ENCODE peak calls at places on chromosomes 6 and 20, in six cellular contexts. One of them, this sample, is unnamed.

GRCh38 chr6:1850581-1851157 is 241.0 kb downstream of the FOXC1 start:
- DNase-seq in GM12878: no peak
- DNase-seq in A549: no peak
- DNase-seq in GM23248: no peak
- DNase-seq in CD8-positive, alpha-beta memory T cell: no peak
- DNase-seq in cardiac muscle cell: no peak
- DNase-seq in this sample: no peak

GRCh38 chr20:59161626-59162170 is 1.9 kb upstream of the ZNF831 start:
- DNase-seq in GM12878: no peak
- DNase-seq in A549: no peak
- DNase-seq in GM23248: no peak
- DNase-seq in CD8-positive, alpha-beta memory T cell: no peak
- DNase-seq in cardiac muscle cell: no peak
- DNase-seq in this sample: no peak

GRCh38 chr6:89564752-89565427 is 73.7 kb downstream of the LYRM2 start:
- DNase-seq in GM12878: no peak
- DNase-seq in A549: no peak
- DNase-seq in GM23248: no peak
- DNase-seq in CD8-positive, alpha-beta memory T cell: no peak
- DNase-seq in cardiac muscle cell: peak; percentile 7
- DNase-seq in this sample: no peak

GRCh38 chr6:26086214-26086613 is 1.0 kb upstream of the HFE start:
- DNase-seq in GM12878: no peak
- DNase-seq in A549: no peak
- DNase-seq in GM23248: no peak
- DNase-seq in CD8-positive, alpha-beta memory T cell: peak; percentile 72
- DNase-seq in cardiac muscle cell: no peak
- DNase-seq in this sample: peak; percentile 72

GRCh38 chr6:105072799-105073199 is 107.0 kb downstream of the POPDC3 start:
- DNase-seq in GM12878: no peak
- DNase-seq in A549: peak; percentile 55
- DNase-seq in GM23248: peak; percentile 60
- DNase-seq in CD8-positive, alpha-beta memory T cell: no peak
- DNase-seq in cardiac muscle cell: peak; percentile 20
- DNase-seq in this sample: no peak

GRCh38 chr6:4916954-4917561 is 86.8 kb downstream of the RPP40 start:
- DNase-seq in GM12878: no peak
- DNase-seq in A549: no peak
- DNase-seq in GM23248: no peak
- DNase-seq in CD8-positive, alpha-beta memory T cell: no peak
- DNase-seq in cardiac muscle cell: no peak
- DNase-seq in this sample: no peak

GRCh38 chr6:116072368-116072767 is 11.7 kb upstream of the FRK start:
- DNase-seq in GM12878: no peak
- DNase-seq in A549: no peak
- DNase-seq in GM23248: no peak
- DNase-seq in CD8-positive, alpha-beta memory T cell: no peak
- DNase-seq in cardiac muscle cell: no peak
- DNase-seq in this sample: no peak

GRCh38 chr6:127328043-127328442 is 15.4 kb downstream of the ECHDC1 start:
- DNase-seq in GM12878: no peak
- DNase-seq in A549: no peak
- DNase-seq in GM23248: peak; percentile 46
- DNase-seq in CD8-positive, alpha-beta memory T cell: no peak
- DNase-seq in cardiac muscle cell: no peak
- DNase-seq in this sample: no peak

GRCh38 chr6:154277578-154278128 is 79.0 kb downstream of the IPCEF1 start:
- DNase-seq in GM12878: no peak
- DNase-seq in A549: no peak
- DNase-seq in GM23248: no peak
- DNase-seq in CD8-positive, alpha-beta memory T cell: no peak
- DNase-seq in cardiac muscle cell: no peak
- DNase-seq in this sample: no peak

GRCh38 chr6:13303668-13304017 is 24.7 kb downstream of the TBC1D7 start:
- DNase-seq in GM12878: peak; percentile 76
- DNase-seq in A549: no peak
- DNase-seq in GM23248: peak; percentile 29
- DNase-seq in CD8-positive, alpha-beta memory T cell: no peak
- DNase-seq in cardiac muscle cell: peak; percentile 87
- DNase-seq in this sample: no peak

GRCh38 chr6:79269877-79270276 is 35.4 kb upstream of the HMGN3 start:
- DNase-seq in GM12878: no peak
- DNase-seq in A549: peak; percentile 10
- DNase-seq in GM23248: peak; percentile 93
- DNase-seq in CD8-positive, alpha-beta memory T cell: no peak
- DNase-seq in cardiac muscle cell: peak; percentile 77
- DNase-seq in this sample: no peak

GRCh38 chr6:85670573-85670972 is 27.9 kb upstream of the SYNCRIP start:
- DNase-seq in GM12878: no peak
- DNase-seq in A549: no peak
- DNase-seq in GM23248: peak; percentile 36
- DNase-seq in CD8-positive, alpha-beta memory T cell: no peak
- DNase-seq in cardiac muscle cell: peak; percentile 75
- DNase-seq in this sample: no peak

GRCh38 chr6:32146287-32146686 is 5.5 kb downstream of the PRRT1 start:
- DNase-seq in GM12878: no peak
- DNase-seq in A549: no peak
- DNase-seq in GM23248: peak; percentile 21
- DNase-seq in CD8-positive, alpha-beta memory T cell: no peak
- DNase-seq in cardiac muscle cell: peak; percentile 33
- DNase-seq in this sample: no peak

GRCh38 chr20:53805895-53806384 is 212.3 kb upstream of the ZNF217 start:
- DNase-seq in GM12878: no peak
- DNase-seq in A549: peak; percentile 92
- DNase-seq in GM23248: peak; percentile 92
- DNase-seq in CD8-positive, alpha-beta memory T cell: no peak
- DNase-seq in cardiac muscle cell: peak; percentile 23
- DNase-seq in this sample: no peak

GRCh38 chr6:28977351-28978136 is 27.6 kb downstream of the ZNF311 start:
- DNase-seq in GM12878: no peak
- DNase-seq in A549: no peak
- DNase-seq in GM23248: peak; percentile 78
- DNase-seq in CD8-positive, alpha-beta memory T cell: no peak
- DNase-seq in cardiac muscle cell: peak; percentile 84
- DNase-seq in this sample: peak; percentile 16

GRCh38 chr20:25360631-25361286 is 29.9 kb downstream of the ABHD12 start:
- DNase-seq in GM12878: no peak
- DNase-seq in A549: peak; percentile 19
- DNase-seq in GM23248: peak; percentile 25
- DNase-seq in CD8-positive, alpha-beta memory T cell: no peak
- DNase-seq in cardiac muscle cell: peak; percentile 62
- DNase-seq in this sample: no peak

GRCh38 chr20:32390999-32391398 is 32.9 kb downstream of the ASXL1 start:
- DNase-seq in GM12878: no peak
- DNase-seq in A549: no peak
- DNase-seq in GM23248: no peak
- DNase-seq in CD8-positive, alpha-beta memory T cell: no peak
- DNase-seq in cardiac muscle cell: peak; percentile 6
- DNase-seq in this sample: no peak
- H3K27ac ChIP-seq in GM12878: no peak overlapping the region
- H3K27ac ChIP-seq in A549: no peak overlapping the region
- H3K27ac ChIP-seq in GM23248: no peak overlapping the region
- H3K27ac ChIP-seq in CD8-positive, alpha-beta memory T cell: no peak overlapping the region
- H3K27ac ChIP-seq in cardiac muscle cell: no peak overlapping the region
- H3K27ac ChIP-seq in this sample: peak overlapping the region; percentile 14

GRCh38 chr6:158655569-158656450 is 6.0 kb downstream of the SYTL3 start:
- DNase-seq in GM12878: no peak
- DNase-seq in A549: no peak
- DNase-seq in GM23248: peak; percentile 34
- DNase-seq in CD8-positive, alpha-beta memory T cell: no peak
- DNase-seq in cardiac muscle cell: peak; percentile 18
- DNase-seq in this sample: no peak
- H3K27ac ChIP-seq in GM12878: no peak overlapping the region
- H3K27ac ChIP-seq in A549: no peak overlapping the region
- H3K27ac ChIP-seq in GM23248: peak overlapping the region; percentile 99
- H3K27ac ChIP-seq in CD8-positive, alpha-beta memory T cell: no peak overlapping the region
- H3K27ac ChIP-seq in cardiac muscle cell: peak overlapping the region; percentile 74
- H3K27ac ChIP-seq in this sample: peak overlapping the region; percentile 96

DNA sequence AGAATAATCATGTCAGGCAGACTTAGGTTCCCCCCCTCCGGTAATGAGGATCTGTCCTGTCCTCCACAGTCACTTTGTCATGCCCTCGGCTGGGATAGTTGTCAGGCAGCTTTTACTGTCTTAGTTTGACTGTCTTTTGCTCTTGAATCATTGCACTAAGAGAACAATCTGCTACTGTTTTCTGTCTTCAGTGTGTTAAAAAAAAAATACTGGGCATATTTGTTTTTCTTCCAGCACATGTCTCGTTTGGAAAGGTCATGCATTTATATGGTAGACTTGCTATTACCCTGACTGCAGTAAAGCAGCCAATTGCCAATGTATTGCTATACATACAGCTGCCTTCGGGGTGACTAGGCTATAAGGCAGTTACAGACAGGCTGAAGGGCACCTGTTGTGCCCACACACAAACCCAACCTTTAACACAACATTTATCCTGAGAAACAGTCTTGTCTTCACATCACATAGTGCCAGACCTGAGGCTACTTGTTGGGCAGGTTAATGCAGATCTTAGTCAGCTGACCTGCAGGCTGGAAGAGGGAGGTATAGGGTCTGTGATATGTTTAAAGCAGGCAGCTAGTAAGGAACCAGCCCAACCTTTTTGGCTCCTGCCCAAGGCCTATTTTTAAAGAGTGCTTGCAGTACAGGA is 26.7 kb downstream of the ARFGEF3 start:
- DNase-seq in GM12878: no peak
- DNase-seq in A549: no peak
- DNase-seq in GM23248: no peak
- DNase-seq in CD8-positive, alpha-beta memory T cell: no peak
- DNase-seq in cardiac muscle cell: no peak
- DNase-seq in this sample: no peak
- H3K27ac ChIP-seq in GM12878: no peak overlapping the region
- H3K27ac ChIP-seq in A549: no peak overlapping the region
- H3K27ac ChIP-seq in GM23248: no peak overlapping the region
- H3K27ac ChIP-seq in CD8-positive, alpha-beta memory T cell: no peak overlapping the region
- H3K27ac ChIP-seq in cardiac muscle cell: no peak overlapping the region
- H3K27ac ChIP-seq in this sample: no peak overlapping the region

GRCh38 chr6:108585921-108586320 is 25.2 kb downstream of the FOXO3 start:
- DNase-seq in GM12878: no peak
- DNase-seq in A549: no peak
- DNase-seq in GM23248: no peak
- DNase-seq in CD8-positive, alpha-beta memory T cell: no peak
- DNase-seq in cardiac muscle cell: no peak
- DNase-seq in this sample: no peak
- H3K27ac ChIP-seq in GM12878: no peak overlapping the region
- H3K27ac ChIP-seq in A549: peak overlapping the region; percentile 50
- H3K27ac ChIP-seq in GM23248: no peak overlapping the region
- H3K27ac ChIP-seq in CD8-positive, alpha-beta memory T cell: no peak overlapping the region
- H3K27ac ChIP-seq in cardiac muscle cell: no peak overlapping the region
- H3K27ac ChIP-seq in this sample: no peak overlapping the region

DNA sequence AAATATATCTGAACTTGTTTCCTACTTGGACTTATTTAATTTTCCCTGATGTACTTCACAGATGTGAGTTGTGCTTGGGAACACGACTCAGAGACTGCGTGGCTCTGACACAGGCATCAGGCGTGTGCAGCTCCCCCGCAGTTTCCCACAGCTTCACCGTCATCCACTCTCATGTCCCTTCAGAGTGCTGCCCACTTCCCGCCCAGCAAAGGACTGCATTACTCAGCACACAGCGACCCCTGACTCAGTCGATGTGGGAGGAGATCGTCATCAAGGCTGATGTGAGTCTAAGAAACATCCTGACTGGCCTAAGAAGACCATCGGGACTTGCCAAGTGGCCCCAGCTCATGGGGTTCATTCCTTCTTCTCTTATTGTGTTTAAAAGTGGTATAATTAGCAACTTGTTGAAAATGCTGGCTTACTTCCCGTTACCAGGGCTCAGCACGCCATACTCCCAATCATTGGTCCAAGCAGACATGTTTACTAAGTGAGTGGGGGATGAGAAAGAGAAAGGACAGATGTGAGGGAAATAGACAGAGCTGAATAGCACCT is 539.4 kb upstream of the JARID2 start:
- DNase-seq in GM12878: no peak
- DNase-seq in A549: peak; percentile 29
- DNase-seq in GM23248: peak; percentile 100
- DNase-seq in CD8-positive, alpha-beta memory T cell: no peak
- DNase-seq in cardiac muscle cell: peak; percentile 97
- DNase-seq in this sample: no peak
- H3K27ac ChIP-seq in GM12878: no peak overlapping the region
- H3K27ac ChIP-seq in A549: no peak overlapping the region
- H3K27ac ChIP-seq in GM23248: peak overlapping the region; percentile 99
- H3K27ac ChIP-seq in CD8-positive, alpha-beta memory T cell: peak overlapping the region; percentile 12
- H3K27ac ChIP-seq in cardiac muscle cell: no peak overlapping the region
- H3K27ac ChIP-seq in this sample: no peak overlapping the region

GRCh38 chr6:162070639-162071038 is 656.9 kb downstream of the PRKN start:
- DNase-seq in GM12878: no peak
- DNase-seq in A549: no peak
- DNase-seq in GM23248: no peak
- DNase-seq in CD8-positive, alpha-beta memory T cell: no peak
- DNase-seq in cardiac muscle cell: no peak
- DNase-seq in this sample: no peak
- H3K27ac ChIP-seq in GM12878: no peak overlapping the region
- H3K27ac ChIP-seq in A549: no peak overlapping the region
- H3K27ac ChIP-seq in GM23248: no peak overlapping the region
- H3K27ac ChIP-seq in CD8-positive, alpha-beta memory T cell: no peak overlapping the region
- H3K27ac ChIP-seq in cardiac muscle cell: no peak overlapping the region
- H3K27ac ChIP-seq in this sample: no peak overlapping the region

DNA sequence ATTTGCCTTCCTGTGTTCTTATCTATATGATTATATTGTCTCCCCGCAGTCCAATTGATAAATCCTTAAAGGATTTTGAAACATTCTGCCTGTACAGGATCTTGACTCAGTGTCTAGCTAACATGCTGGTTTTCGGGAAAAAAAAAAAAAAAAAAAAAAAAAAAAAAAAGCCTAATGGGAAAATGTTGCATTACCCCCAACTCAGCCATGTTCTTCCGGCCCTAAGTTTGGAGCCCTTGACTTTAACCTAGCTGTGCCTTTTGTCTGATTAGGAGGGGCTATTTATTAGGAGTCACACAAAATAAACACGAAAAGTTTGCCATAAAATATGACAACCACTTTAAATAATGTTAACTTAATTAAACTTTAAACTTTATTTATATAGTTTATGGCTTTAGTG is 244.4 kb upstream of the TCF21 start:
- DNase-seq in GM12878: no peak
- DNase-seq in A549: no peak
- DNase-seq in GM23248: no peak
- DNase-seq in CD8-positive, alpha-beta memory T cell: no peak
- DNase-seq in cardiac muscle cell: peak; percentile 41
- DNase-seq in this sample: no peak
- H3K27ac ChIP-seq in GM12878: no peak overlapping the region
- H3K27ac ChIP-seq in A549: peak overlapping the region; percentile 79
- H3K27ac ChIP-seq in GM23248: peak overlapping the region; percentile 38
- H3K27ac ChIP-seq in CD8-positive, alpha-beta memory T cell: no peak overlapping the region
- H3K27ac ChIP-seq in cardiac muscle cell: no peak overlapping the region
- H3K27ac ChIP-seq in this sample: no peak overlapping the region

This sample was measured in naive thymus-derived CD4-positive, alpha-beta T cell.